ENCODE peak calls at places on chromosome 21, in five cellular contexts. B is A549, Y is GM12878, L is HepG2, K is K562. Z is an unnamed sample.

GRCh38 chr21:29085106-29085752 is 11.8 kb upstream of the CCT8 start:
- DNase-seq in B (no peak), Y (no peak), L (no peak), K (no peak), Z (no peak)

GRCh38 chr21:36847189-36847588 is 119.3 kb downstream of the HLCS start:
- DNase-seq in B (peak), Y (no peak), L (peak), K (no peak), Z (no peak)

GRCh38 chr21:15943009-15943666 is 213.4 kb downstream of the USP25 start:
- DNase-seq in B (peak), Y (no peak), L (peak), K (no peak), Z (no peak)

GRCh38 chr21:38120984-38121855 is 135.6 kb upstream of the KCNJ15 start:
- DNase-seq in B (no peak), Y (no peak), L (no peak), K (peak), Z (no peak)

GRCh38 chr21:45502006-45502345 is 40.3 kb downstream of the SLC19A1 start:
- DNase-seq in B (no peak), Y (no peak), L (no peak), K (no peak), Z (no peak)

GRCh38 chr21:45309069-45309521 is 21.4 kb upstream of the POFUT2 start:
- DNase-seq in B (peak), Y (no peak), L (peak), K (peak), Z (peak)

GRCh38 chr21:43929217-43929971 is 64.4 kb downstream of the AGPAT3 start:
- DNase-seq in B (no peak), Y (no peak), L (no peak), K (no peak), Z (no peak)

GRCh38 chr21:44926364-44927101 is 5.8 kb upstream of the ITGB2 start:
- DNase-seq in B (no peak), Y (no peak), L (no peak), K (no peak), Z (no peak)

GRCh38 chr21:37228003-37228400 is 39.1 kb downstream of the VPS26C start:
- DNase-seq in B (no peak), Y (no peak), L (no peak), K (no peak), Z (no peak)

GRCh38 chr21:44637018-44637850 is at the start of gene KRTAP10-10:
- DNase-seq in B (no peak), Y (no peak), L (no peak), K (no peak), Z (no peak)

GRCh38 chr21:45927851-45928850 is 53.4 kb upstream of the COL6A1 start:
- DNase-seq in B (no peak), Y (no peak), L (no peak), K (no peak), Z (no peak)

GRCh38 chr21:19609611-19610010 is 1206.0 kb upstream of the TMPRSS15 start:
- DNase-seq in B (no peak), Y (no peak), L (no peak), K (no peak), Z (no peak)

GRCh38 chr21:45988366-45989347 is 7.1 kb downstream of the COL6A1 start:
- DNase-seq in B (no peak), Y (no peak), L (no peak), K (no peak), Z (peak)

GRCh38 chr21:34912022-34912933 is 136.8 kb downstream of the RUNX1 start:
- DNase-seq in B (no peak), Y (no peak), L (no peak), K (no peak), Z (no peak)

DNA sequence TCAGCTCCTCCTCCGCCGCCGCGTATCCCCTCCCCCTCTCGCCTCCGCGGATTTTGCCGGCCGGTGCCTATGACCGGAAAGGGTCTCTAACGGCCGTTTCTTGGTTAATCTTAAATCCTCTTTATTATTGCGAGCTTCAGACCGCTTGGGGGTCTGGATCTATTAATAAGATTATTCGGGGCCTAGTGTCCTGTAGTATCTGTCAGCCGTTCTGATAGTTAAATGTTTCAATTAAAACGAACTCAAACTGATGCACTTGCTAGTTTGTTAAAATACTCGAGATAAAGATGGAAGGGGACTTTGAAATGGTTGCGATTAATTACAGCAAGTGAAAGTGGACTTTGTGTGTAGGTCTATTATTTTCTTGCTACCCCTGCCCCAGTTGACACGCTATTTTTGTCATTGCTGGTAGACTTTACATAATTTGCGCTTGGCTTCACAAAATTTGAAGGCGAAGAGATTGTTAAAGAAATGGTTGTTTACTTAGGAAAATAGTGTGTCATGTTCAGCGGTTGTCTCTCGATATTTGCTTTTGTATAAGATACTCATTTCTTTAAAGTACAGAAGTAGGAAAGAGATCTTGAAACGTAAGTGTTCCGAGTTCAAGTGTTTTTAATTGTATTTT is 779 bp downstream of the SON start:
- DNase-seq in B (no peak), Y (no peak), L (no peak), K (peak), Z (peak)
- TF ChIP-seq ESRRA in B (no peak), Y (no peak), L (no peak), K (no peak), Z (no peak)

GRCh38 chr21:32772281-32773047 is 909 bp upstream of the PAXBP1 start:
- DNase-seq in B (peak), Y (peak), L (no peak), K (peak), Z (no peak)

GRCh38 chr21:32776743-32777142 is 5.2 kb upstream of the PAXBP1 start:
- DNase-seq in B (no peak), Y (no peak), L (no peak), K (no peak), Z (no peak)

GRCh38 chr21:32770514-32771133 is 931 bp downstream of the PAXBP1 start:
- DNase-seq in B (no peak), Y (no peak), L (peak), K (peak), Z (no peak)

GRCh38 chr21:32768530-32768929 is 3.0 kb downstream of the PAXBP1 start:
- DNase-seq in B (no peak), Y (no peak), L (no peak), K (no peak), Z (no peak)

DNA sequence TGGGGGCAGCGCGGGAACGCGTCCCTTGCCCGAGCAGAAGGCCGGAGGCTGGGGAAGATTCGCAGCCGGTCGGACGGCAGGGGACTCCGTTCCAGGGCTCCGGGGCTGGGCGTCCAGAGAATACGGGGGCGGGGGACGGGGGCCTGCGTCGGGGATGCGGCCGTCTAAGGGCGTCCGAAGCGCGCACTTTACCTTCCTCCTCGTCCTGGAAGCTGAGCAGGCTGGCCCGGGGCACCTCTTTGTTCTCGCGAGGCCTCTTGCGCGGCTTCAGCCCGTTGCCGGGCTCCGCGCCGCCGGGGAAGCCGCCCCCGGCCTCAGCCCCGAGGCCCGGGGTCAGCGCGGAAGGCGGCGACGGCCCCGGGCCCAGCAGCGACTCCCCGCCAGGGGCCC is 426 bp downstream of the PAXBP1 start:
- DNase-seq in B (peak), Y (no peak), L (peak), K (peak), Z (peak)
- TF ChIP-seq ESRRA in B (no peak), Y (no peak), L (no peak), K (no peak), Z (no peak)

GRCh38 chr21:31660134-31660565 is 657 bp downstream of the SOD1 start:
- DNase-seq in B (peak), Y (no peak), L (no peak), K (no peak), Z (peak)

GRCh38 chr21:31659286-31660133 is at the start of gene SOD1:
- DNase-seq in B (peak), Y (peak), L (peak), K (peak), Z (peak)

GRCh38 chr21:31654340-31654739 is 5.2 kb upstream of the SOD1 start:
- DNase-seq in B (no peak), Y (no peak), L (no peak), K (no peak), Z (peak)

GRCh38 chr21:31658053-31658452 is 1.4 kb upstream of the SOD1 start:
- DNase-seq in B (no peak), Y (no peak), L (peak), K (peak), Z (no peak)

GRCh38 chr21:31656199-31657095 is 3.0 kb upstream of the SOD1 start:
- DNase-seq in B (no peak), Y (no peak), L (no peak), K (no peak), Z (no peak)
- TF ChIP-seq ESRRA in B (no peak), Y (no peak), L (no peak), K (no peak), Z (no peak)

GRCh38 chr21:39327727-39328126 is 14.3 kb upstream of the BRWD1 start:
- DNase-seq in B (no peak), Y (no peak), L (no peak), K (no peak), Z (no peak)
- TF ChIP-seq ESRRA in B (no peak), Y (no peak), L (no peak), K (no peak), Z (no peak)

GRCh38 chr21:42239556-42239955 is 20.6 kb downstream of the ABCG1 start:
- DNase-seq in B (no peak), Y (no peak), L (no peak), K (no peak), Z (no peak)
- TF ChIP-seq ESRRA in B (no peak), Y (no peak), L (no peak), K (no peak), Z (no peak)

Z was measured in WTC11.